ENCODE peak calls at places on chromosomes 1 and 21, in six cellular contexts. N, A, O, U, R and X are unnamed samples.

GRCh38 chr1:232517204-232517603 is 112.7 kb downstream of the SIPA1L2 start:
- DNase-seq in O (no peak), U (no peak), A (no peak), R (no peak), N (no peak), X (no peak)

GRCh38 chr21:21163904-21164303 is 165.7 kb downstream of the NCAM2 start:
- DNase-seq in A (peak; percentile 1), N (no peak), U (no peak), R (peak; percentile 86), O (peak; percentile 68), X (no peak)

GRCh38 chr1:29211086-29212030 is 19.4 kb downstream of the MECR start:
- DNase-seq in R (no peak), U (no peak), N (no peak), O (no peak), A (no peak), X (no peak)

GRCh38 chr21:43287111-43287973 is 118.5 kb downstream of the CRYAA start:
- DNase-seq in O (peak; percentile 1), R (no peak), N (no peak), U (no peak), A (no peak), X (no peak)

GRCh38 chr1:41366428-41367101 is 5.3 kb downstream of the FOXO6 start:
- DNase-seq in R (no peak), N (no peak), A (peak; percentile 16), U (peak; percentile 37), O (peak; percentile 40), X (no peak)

GRCh38 chr1:168582690-168583325 is 6.4 kb downstream of the XCL1 start:
- DNase-seq in O (no peak), U (no peak), A (no peak), N (no peak), R (peak; percentile 30), X (no peak)

GRCh38 chr1:19651141-19651737 is 7.1 kb downstream of the NBL1 start:
- DNase-seq in N (no peak), A (no peak), U (no peak), O (peak; percentile 69), R (peak; percentile 43), X (no peak)

GRCh38 chr1:219041141-219041540 is 132.5 kb upstream of the LYPLAL1 start:
- DNase-seq in N (no peak), A (no peak), U (no peak), R (peak; percentile 83), O (no peak), X (no peak)

GRCh38 chr1:67647036-67647798 is 37.8 kb upstream of the GADD45A start:
- DNase-seq in O (peak; percentile 66), U (no peak), R (peak; percentile 22), A (no peak), N (no peak), X (no peak)

GRCh38 chr1:157770442-157771043 is 6.4 kb downstream of the FCRL2 start:
- DNase-seq in R (no peak), U (no peak), A (no peak), N (no peak), O (no peak), X (no peak)

GRCh38 chr21:41536076-41536826 is 28.3 kb upstream of the TMPRSS2 start:
- DNase-seq in R (no peak), O (no peak), U (no peak), A (no peak), N (no peak), X (no peak)

GRCh38 chr1:168288311-168289052 is 7.8 kb downstream of the TBX19 start:
- DNase-seq in U (no peak), A (no peak), O (no peak), N (no peak), R (peak; percentile 16), X (no peak)

GRCh38 chr1:14726606-14727005 is 128.1 kb downstream of the KAZN start:
- DNase-seq in N (no peak), U (no peak), O (no peak), R (no peak), A (no peak), X (no peak)

GRCh38 chr1:213511173-213511572 is 460.1 kb downstream of the RPS6KC1 start:
- DNase-seq in N (no peak), R (no peak), U (no peak), O (no peak), A (no peak), X (no peak)

GRCh38 chr1:233315718-233316301 is 11.7 kb upstream of the MAP3K21 start:
- DNase-seq in O (no peak), A (no peak), N (no peak), U (no peak), R (no peak), X (no peak)

GRCh38 chr1:41860771-41861170 is 58.0 kb downstream of the HIVEP3 start:
- DNase-seq in A (no peak), U (no peak), O (no peak), N (no peak), R (no peak), X (no peak)

GRCh38 chr21:15009964-15010363 is 54.8 kb downstream of the NRIP1 start:
- DNase-seq in U (no peak), R (peak; percentile 81), O (no peak), A (no peak), N (no peak), X (no peak)

GRCh38 chr1:36393686-36394085 is 4.0 kb downstream of the LSM10 start:
- DNase-seq in O (no peak), U (no peak), A (no peak), R (no peak), N (no peak), X (no peak)
- H3K4me3 ChIP-seq in O (no peak overlapping the region), U (no peak overlapping the region), A (no peak overlapping the region), R (no peak overlapping the region), N (no peak overlapping the region), X (no peak overlapping the region)

GRCh38 chr1:191371626-191372025 is 786.6 kb upstream of the RGS18 start:
- DNase-seq in O (no peak), N (no peak), U (no peak), R (peak; percentile 16), A (no peak), X (no peak)
- H3K4me3 ChIP-seq in O (no peak overlapping the region), N (no peak overlapping the region), U (no peak overlapping the region), R (no peak overlapping the region), A (no peak overlapping the region), X (no peak overlapping the region)

GRCh38 chr1:39562886-39563285 is 13.7 kb downstream of the PABPC4 start:
- DNase-seq in U (no peak), R (no peak), A (no peak), O (no peak), N (no peak), X (no peak)
- H3K4me3 ChIP-seq in U (no peak overlapping the region), R (no peak overlapping the region), A (no peak overlapping the region), O (no peak overlapping the region), N (no peak overlapping the region), X (no peak overlapping the region)

GRCh38 chr1:8813016-8813763 is 4.2 kb downstream of the RERE start:
- DNase-seq in A (no peak), R (peak; percentile 41), U (no peak), N (no peak), O (no peak), X (no peak)
- H3K4me3 ChIP-seq in A (no peak overlapping the region), R (no peak overlapping the region), U (no peak overlapping the region), N (no peak overlapping the region), O (no peak overlapping the region), X (no peak overlapping the region)

GRCh38 chr1:87685366-87686136 is 356.9 kb downstream of the LMO4 start:
- DNase-seq in R (peak; percentile 5), A (no peak), U (no peak), O (no peak), N (no peak), X (no peak)

GRCh38 chr1:87686137-87686490 is 357.4 kb downstream of the LMO4 start:
- DNase-seq in N (no peak), A (no peak), O (no peak), R (peak; percentile 3), U (no peak), X (no peak)

GRCh38 chr1:87684786-87685185 is 356.1 kb downstream of the LMO4 start:
- DNase-seq in R (peak; percentile 77), U (no peak), A (no peak), O (no peak), N (no peak), X (no peak)

GRCh38 chr1:87688136-87688535 is 359.5 kb downstream of the LMO4 start:
- DNase-seq in R (no peak), A (no peak), N (no peak), U (no peak), O (no peak), X (no peak)

DNA sequence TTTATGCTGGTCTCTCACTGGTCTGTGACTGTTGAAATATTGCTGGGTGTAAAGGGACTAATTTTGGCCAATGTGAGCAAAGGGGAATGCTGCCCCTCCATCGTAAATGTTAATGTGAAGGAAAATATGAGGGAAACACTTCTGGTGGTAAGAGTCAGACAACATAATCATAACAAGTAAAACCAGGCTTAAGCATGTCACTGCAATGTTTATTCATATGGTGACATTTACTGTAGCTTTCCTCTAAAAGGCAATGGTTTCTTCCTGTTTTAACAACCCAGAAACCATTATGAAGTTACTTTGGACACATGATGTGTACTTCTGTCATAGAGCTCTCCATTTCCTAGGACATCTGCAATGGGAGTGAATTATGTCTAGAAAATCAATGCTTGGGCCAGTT is 358.0 kb downstream of the LMO4 start:
- DNase-seq in N (no peak), A (no peak), O (no peak), U (no peak), R (no peak), X (no peak)
- H3K4me3 ChIP-seq in N (no peak overlapping the region), A (no peak overlapping the region), O (no peak overlapping the region), U (no peak overlapping the region), R (no peak overlapping the region), X (no peak overlapping the region)

DNA sequence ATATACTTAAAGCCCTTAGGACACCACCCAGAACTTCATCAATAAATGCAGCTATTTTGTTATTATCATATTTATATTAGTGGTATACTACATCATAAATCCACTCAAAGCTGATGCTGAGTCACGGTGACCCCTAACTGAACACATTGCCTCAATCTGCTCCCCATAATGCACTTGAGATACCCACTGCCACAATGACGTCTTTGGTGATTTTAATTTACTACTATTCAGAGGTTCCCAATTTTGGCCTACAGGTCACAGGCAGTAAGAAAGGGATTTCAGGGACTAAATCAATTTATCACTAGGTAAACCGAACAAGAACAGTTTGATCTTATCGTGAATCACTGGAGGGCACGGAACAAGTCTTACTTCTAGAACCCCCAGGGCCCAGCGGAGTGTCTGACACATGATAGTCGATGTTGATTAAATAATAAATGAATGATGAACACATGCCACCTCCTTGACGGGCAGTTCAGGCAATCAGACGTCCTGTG is 482 bp upstream of the CHD1L start:
- DNase-seq in A (no peak), U (no peak), N (no peak), R (no peak), O (no peak), X (no peak)
- H3K4me3 ChIP-seq in A (peak overlapping the region; percentile 5), U (peak overlapping the region; percentile 94), N (peak overlapping the region; percentile 92), R (peak overlapping the region; percentile 22), O (peak overlapping the region; percentile 98), X (peak overlapping the region; percentile 92)

GRCh38 chr1:15762546-15762945 is 4.0 kb downstream of the FBLIM1 start:
- DNase-seq in R (no peak), O (no peak), N (no peak), U (no peak), A (no peak), X (no peak)
- H3K4me3 ChIP-seq in R (no peak overlapping the region), O (no peak overlapping the region), N (no peak overlapping the region), U (no peak overlapping the region), A (no peak overlapping the region), X (no peak overlapping the region)

GRCh38 chr1:208054485-208054884 is 143.6 kb upstream of the CD34 start:
- DNase-seq in A (no peak), O (no peak), N (no peak), R (no peak), U (no peak), X (no peak)
- H3K4me3 ChIP-seq in A (no peak overlapping the region), O (no peak overlapping the region), N (no peak overlapping the region), R (no peak overlapping the region), U (no peak overlapping the region), X (no peak overlapping the region)